ENCODE peak calls at places on chromosomes 2 and 18, in nine cellular contexts. E is uterus; G is upper lobe of right lung; J is kidney; Q is small intestine; X is IMR-90; V is GM12878; I is CD8-positive, alpha-beta T cell; S is lower lobe of right lung. Y is an unnamed sample. For H3K4me1 and H3K9me3, the result is how much of the 10 kb centered on the place peaks cover.

GRCh38 chr18:48002933-48003365 is 72.5 kb upstream of the SMAD2 start:
- DNase-seq in I (no peak), J (peak), X (peak), S (peak), Q (peak), V (no peak), E (no peak), G (peak), Y (peak)

GRCh38 chr2:77567723-77568122 is 45.5 kb upstream of the LRRTM4 start:
- DNase-seq in S (no peak), G (no peak), J (no peak), I (no peak), V (no peak), Q (peak), E (no peak), X (no peak), Y (no peak)

GRCh38 chr2:157838442-157839161 is 37.5 kb downstream of the ACVR1 start:
- DNase-seq in V (no peak), J (no peak), G (no peak), Q (peak), X (peak), I (no peak), E (no peak), S (no peak), Y (peak)

GRCh38 chr2:205709319-205709718 is 27.0 kb downstream of the NRP2 start:
- DNase-seq in X (no peak), S (no peak), E (no peak), V (no peak), I (no peak), Q (no peak), J (no peak), G (no peak), Y (no peak)

GRCh38 chr2:160411167-160411566 is 82.4 kb downstream of the RBMS1 start:
- DNase-seq in Q (no peak), V (no peak), J (no peak), I (peak), X (no peak), E (no peak), G (no peak), S (no peak), Y (no peak)

GRCh38 chr2:86648696-86649095 is 25.0 kb upstream of the RNF103 start:
- DNase-seq in J (no peak), G (no peak), X (peak), E (no peak), V (no peak), I (no peak), S (no peak), Q (no peak), Y (no peak)

GRCh38 chr2:63840081-63840784 is 1.5 kb upstream of the UGP2 start:
- DNase-seq in V (no peak), G (no peak), E (no peak), I (no peak), Q (no peak), S (no peak), J (no peak), X (no peak), Y (no peak)

GRCh38 chr18:4781873-4782272 is 326.8 kb upstream of the DLGAP1 start:
- DNase-seq in I (no peak), X (no peak), S (no peak), J (no peak), Q (no peak), G (no peak), E (no peak), V (no peak), Y (no peak)

GRCh38 chr18:77063256-77063655 is 69.3 kb downstream of the MBP start:
- DNase-seq in E (no peak), G (no peak), J (no peak), Q (peak), I (peak), X (peak), S (peak), V (peak), Y (no peak)

GRCh38 chr2:43307046-43307445 is 80.6 kb upstream of the ZFP36L2 start:
- DNase-seq in G (no peak), S (no peak), Q (no peak), V (no peak), I (no peak), X (no peak), J (no peak), E (no peak), Y (no peak)

GRCh38 chr2:152403395-152403794 is 68.4 kb downstream of the FMNL2 start:
- DNase-seq in X (no peak), E (no peak), G (no peak), Q (no peak), J (no peak), I (no peak), S (no peak), V (no peak), Y (no peak)

GRCh38 chr18:11163668-11164067 is 14.3 kb upstream of the PIEZO2 start:
- DNase-seq in V (no peak), X (peak), G (no peak), S (peak), Q (peak), I (no peak), E (no peak), J (no peak), Y (no peak)

GRCh38 chr2:240068193-240068592 is 14.9 kb upstream of the OR6B3 start:
- DNase-seq in J (no peak), X (no peak), I (no peak), E (no peak), Q (no peak), V (no peak), S (no peak), G (no peak), Y (no peak)

GRCh38 chr2:240064898-240065297 is 11.6 kb upstream of the OR6B3 start:
- DNase-seq in Q (no peak), S (no peak), X (no peak), I (no peak), J (no peak), E (no peak), V (no peak), G (no peak), Y (no peak)

GRCh38 chr2:240069846-240070245 is 16.5 kb upstream of the OR6B3 start:
- DNase-seq in Q (no peak), V (no peak), G (no peak), S (no peak), X (no peak), E (no peak), J (no peak), I (no peak), Y (no peak)

GRCh38 chr2:240070907-240071306 is 17.6 kb upstream of the OR6B3 start:
- DNase-seq in V (no peak), I (no peak), E (no peak), S (no peak), X (no peak), Q (no peak), J (no peak), G (no peak), Y (no peak)

DNA sequence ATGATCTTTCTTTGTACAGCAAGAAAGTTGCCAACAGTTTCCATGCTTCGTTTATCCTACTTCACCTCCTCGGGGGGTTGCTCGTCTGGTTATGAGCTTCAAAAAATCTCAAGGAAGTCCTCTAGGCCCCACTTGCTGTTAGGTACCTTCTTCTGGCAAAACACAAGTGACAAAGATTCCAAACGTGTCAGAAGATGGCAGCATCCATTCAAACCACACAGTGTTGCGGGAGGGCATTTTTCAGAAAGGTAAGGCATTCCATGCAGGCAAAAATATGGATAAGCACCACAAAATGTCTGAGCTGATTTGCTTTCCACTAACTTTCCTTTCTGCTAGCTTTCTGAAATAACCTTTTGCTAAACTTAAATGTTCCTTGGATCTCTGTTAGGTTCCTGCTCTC is 13.2 kb upstream of the OR6B3 start:
- DNase-seq in J (no peak), S (no peak), I (no peak), Q (no peak), X (no peak), V (no peak), E (no peak), G (no peak), Y (no peak)
- H3K4me1 ChIP-seq in J (under half), S (under half), I (under half), Q (under half), X (under half), V (under half), E (under half), G (under half), Y (under half)

GRCh38 chr2:153477096-153477555 is 1.4 kb downstream of the RPRM start:
- DNase-seq in S (no peak), J (peak), V (no peak), I (no peak), X (no peak), G (no peak), Q (no peak), E (peak), Y (no peak)

GRCh38 chr2:153477641-153478288 is 797 bp downstream of the RPRM start:
- DNase-seq in S (no peak), V (no peak), G (no peak), X (no peak), J (peak), I (no peak), E (no peak), Q (peak), Y (no peak)

GRCh38 chr2:153479527-153479926 is 965 bp upstream of the RPRM start:
- DNase-seq in S (no peak), Q (no peak), X (no peak), I (no peak), V (no peak), G (no peak), E (peak), J (no peak), Y (no peak)

GRCh38 chr2:153476491-153477095 is 2.0 kb downstream of the RPRM start:
- DNase-seq in Q (no peak), J (no peak), G (no peak), X (no peak), E (peak), S (no peak), V (no peak), I (no peak), Y (no peak)

GRCh38 chr2:153478289-153479261 is at the start of gene RPRM:
- DNase-seq in V (no peak), S (peak), J (peak), X (peak), E (peak), G (peak), Q (peak), I (peak), Y (peak)
- H3K4me3 ChIP-seq in V (peak), S (peak), J (peak), X (peak), E (peak), G (peak), Q (peak), I (peak), Y (peak)

DNA sequence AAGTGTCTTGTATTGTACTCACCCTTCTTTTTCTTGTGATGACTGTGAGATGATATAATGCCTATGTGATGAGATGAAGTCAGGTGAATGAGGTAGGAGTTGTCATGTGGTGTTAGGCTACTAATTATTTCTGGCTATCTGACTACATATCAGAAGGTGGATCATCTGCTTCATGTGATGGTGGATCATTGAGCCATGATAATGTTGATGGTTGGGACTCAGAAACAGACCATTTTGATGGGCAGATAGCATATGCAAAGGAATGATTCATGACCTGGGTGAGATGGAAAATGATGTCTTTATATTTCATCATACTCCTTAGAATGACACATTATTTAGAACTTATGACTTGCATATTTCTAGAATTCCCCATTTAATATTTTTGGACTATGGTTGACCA is 19.5 kb downstream of the ANKRD30B start:
- DNase-seq in G (no peak), E (no peak), Q (no peak), I (no peak), V (no peak), J (no peak), X (no peak), S (no peak), Y (no peak)
- H3K9me3 ChIP-seq in G (under half), E (under half), Q (under half), I (under half), V (under half), J (under half), X (under half), S (under half), Y (under half)

GRCh38 chr2:54435325-54435724 is 20.8 kb upstream of the SPTBN1 start:
- DNase-seq in E (no peak), G (no peak), J (no peak), X (no peak), S (no peak), V (no peak), Q (no peak), I (no peak), Y (no peak)
- H3K4me1 ChIP-seq in E (under half), G (under half), J (under half), X (under half), S (half or more), V (under half), Q (under half), I (under half), Y (under half)

Y was measured in heart left ventricle.